ENCODE peak calls at places on chromosomes 3 and 15, in six cellular contexts. W is stimulated activated CD4-positive, alpha-beta T cell treated with anti-CD3 and anti-CD28 coated beads, Interleukin-4, amount 100 ng/mL, for 24 hours; I is GDM1; Q is effector memory CD8-positive, alpha-beta T cell; P is NCI-H345; H is NAMALWA. A is an unnamed sample.

GRCh38 chr3:186746008-186746407 is 28.8 kb downstream of the KNG1 start:
- DNase-seq in Q (no peak), W (no peak), H (no peak), P (no peak), I (peak), A (no peak)

GRCh38 chr15:95693917-95694316 is 636.6 kb upstream of the NR2F2 start:
- DNase-seq in Q (no peak), P (no peak), H (no peak), I (no peak), W (no peak), A (no peak)

GRCh38 chr3:194810076-194810475 is 124.4 kb downstream of the FAM43A start:
- DNase-seq in H (no peak), W (no peak), P (no peak), I (no peak), Q (no peak), A (no peak)

GRCh38 chr3:63762180-63762579 is 56.9 kb upstream of the C3orf49 start:
- DNase-seq in I (no peak), Q (no peak), H (no peak), P (no peak), W (no peak), A (no peak)

GRCh38 chr3:194686414-194686815 is 732 bp downstream of the FAM43A start:
- DNase-seq in W (no peak), P (no peak), I (no peak), Q (no peak), H (peak), A (no peak)

GRCh38 chr3:39349080-39349479 is 19.6 kb downstream of the CCR8 start:
- DNase-seq in P (peak), W (no peak), I (no peak), H (no peak), Q (no peak), A (no peak)

GRCh38 chr3:173128633-173129032 is 12.4 kb downstream of the SPATA16 start:
- DNase-seq in I (no peak), W (no peak), Q (no peak), H (no peak), P (no peak), A (no peak)

GRCh38 chr3:49638445-49638844 is 35.7 kb upstream of the APEH start:
- DNase-seq in H (no peak), P (no peak), W (no peak), Q (no peak), I (no peak), A (no peak)

GRCh38 chr3:120147072-120147871 is 53.0 kb upstream of the GSK3B start:
- DNase-seq in P (peak), I (peak), W (peak), H (peak), Q (peak), A (no peak)

GRCh38 chr3:9944271-9944670 is 7.9 kb downstream of the PRRT3 start:
- DNase-seq in I (no peak), H (no peak), P (no peak), W (no peak), Q (no peak), A (no peak)

GRCh38 chr3:86723433-86723832 is 267.5 kb downstream of the VGLL3 start:
- DNase-seq in I (no peak), P (no peak), W (no peak), H (no peak), Q (no peak), A (no peak)

GRCh38 chr3:116920836-116921596 is 211.4 kb downstream of the TUSC7 start:
- DNase-seq in H (no peak), I (no peak), W (no peak), Q (no peak), P (no peak), A (no peak)

GRCh38 chr3:157232146-157232545 is 72.2 kb upstream of the CCNL1 start:
- DNase-seq in H (no peak), W (no peak), P (no peak), Q (no peak), I (no peak), A (no peak)

GRCh38 chr3:185823280-185824044 is 1.4 kb downstream of the IGF2BP2 start:
- DNase-seq in I (peak), P (peak), W (peak), Q (no peak), H (peak), A (no peak)

GRCh38 chr15:34049096-34049495 is 10.1 kb upstream of the AVEN start:
- DNase-seq in W (no peak), I (no peak), H (no peak), P (no peak), Q (no peak), A (no peak)

GRCh38 chr15:80878867-80879250 is 99.7 kb downstream of the CEMIP start:
- DNase-seq in H (no peak), Q (no peak), P (no peak), W (no peak), I (no peak), A (no peak)

GRCh38 chr15:85750319-85750806 is 44.4 kb downstream of the KLHL25 start:
- DNase-seq in I (no peak), H (no peak), P (no peak), Q (no peak), W (no peak), A (no peak)

GRCh38 chr3:165638066-165638465 is 199.2 kb downstream of the BCHE start:
- DNase-seq in P (no peak), Q (no peak), H (no peak), I (no peak), W (no peak), A (no peak)

GRCh38 chr3:40895109-40895508 is 304.2 kb upstream of the CTNNB1 start:
- DNase-seq in H (peak), P (no peak), W (no peak), Q (no peak), I (no peak), A (no peak)

GRCh38 chr3:170309044-170309443 is 48.5 kb upstream of the SKIL start:
- DNase-seq in I (no peak), P (no peak), H (no peak), Q (no peak), W (no peak), A (no peak)

GRCh38 chr15:43218908-43219706 is 1.7 kb downstream of the EPB42 start:
- DNase-seq in I (no peak), H (peak), P (no peak), W (no peak), Q (no peak), A (no peak)

GRCh38 chr3:88985491-88985890 is 121.9 kb upstream of the EPHA3 start:
- DNase-seq in P (no peak), Q (no peak), I (no peak), W (no peak), H (no peak), A (no peak)

GRCh38 chr15:39685999-39686613 is 96.5 kb downstream of the FSIP1 start:
- DNase-seq in W (peak), H (peak), Q (peak), I (peak), P (peak), A (no peak)

GRCh38 chr3:60017631-60018030 is 967.8 kb upstream of the CFAP20DC start:
- DNase-seq in H (peak), P (no peak), W (peak), Q (peak), I (no peak), A (peak)

GRCh38 chr3:36904641-36905040 is 40.2 kb downstream of the TRANK1 start:
- DNase-seq in Q (no peak), W (no peak), I (no peak), H (no peak), P (no peak), A (no peak)

GRCh38 chr15:83654379-83655236 is 685 bp downstream of the ADAMTSL3 start:
- DNase-seq in H (no peak), Q (no peak), I (no peak), P (no peak), W (no peak), A (no peak)

GRCh38 chr3:156543043-156543555 is 11.8 kb downstream of the SSR3 start:
- DNase-seq in H (no peak), Q (no peak), P (no peak), I (no peak), W (no peak), A (no peak)

GRCh38 chr3:51961607-51962569 is 5.4 kb downstream of the PCBP4 start:
- DNase-seq in H (no peak), W (no peak), P (no peak), I (no peak), Q (no peak), A (no peak)

GRCh38 chr15:101123222-101123910 is 128.5 kb downstream of the CHSY1 start:
- DNase-seq in I (no peak), Q (no peak), P (no peak), W (no peak), H (no peak), A (no peak)

GRCh38 chr3:126106336-126107202 is 22.6 kb upstream of the SLC41A3 start:
- DNase-seq in P (no peak), Q (no peak), I (no peak), W (no peak), H (no peak), A (peak)

GRCh38 chr15:83571820-83572707 is 81.9 kb upstream of the ADAMTSL3 start:
- DNase-seq in Q (no peak), P (no peak), I (no peak), W (no peak), H (peak), A (no peak)

GRCh38 chr3:35200056-35200455 is 439.3 kb upstream of the ARPP21 start:
- DNase-seq in I (no peak), Q (no peak), P (no peak), W (no peak), H (no peak), A (no peak)

GRCh38 chr15:39602143-39602542 is 21.3 kb downstream of the THBS1 start:
- DNase-seq in H (no peak), Q (no peak), I (no peak), P (no peak), W (no peak), A (no peak)

GRCh38 chr3:186149319-186149718 is 40.4 kb upstream of the ETV5 start:
- DNase-seq in Q (no peak), P (no peak), I (no peak), H (no peak), W (no peak), A (no peak)

GRCh38 chr3:130761730-130762311 is 15.2 kb upstream of the PIK3R4 start:
- DNase-seq in I (no peak), H (no peak), P (no peak), W (no peak), Q (no peak), A (no peak)

GRCh38 chr3:38493019-38493418 is 3.1 kb upstream of the EXOG start:
- DNase-seq in I (no peak), P (no peak), W (no peak), Q (no peak), H (no peak), A (no peak)

GRCh38 chr15:35603298-35603697 is 57.3 kb upstream of the DPH6 start:
- DNase-seq in P (no peak), I (no peak), Q (no peak), W (no peak), H (no peak), A (no peak)

GRCh38 chr3:116517308-116517707 is 72.0 kb upstream of the LSAMP start:
- DNase-seq in W (no peak), Q (no peak), P (no peak), H (peak), I (no peak), A (no peak)

A was measured in activated CD8-positive, alpha-beta memory T cell treated with anti-CD3 and anti-CD28 coated beads, Interleukin-2, amount 10 ng/mL, durations not matched to agents 7 days and 5 days.